ENCODE peak calls at places on chromosomes 3 and 15, in four cellular contexts. B is HL-60, L is K562, C is GM12878. V is an unnamed sample.

GRCh38 chr3:120457827-120458226 is 7.0 kb upstream of the FSTL1 start:
- DNase-seq in C (no peak), B (no peak), L (no peak), V (no peak)

GRCh38 chr3:143384076-143384475 is 264.5 kb downstream of the CHST2 start:
- DNase-seq in B (no peak), C (no peak), L (no peak), V (no peak)

GRCh38 chr3:64859625-64860590 is 172.1 kb upstream of the ADAMTS9 start:
- DNase-seq in B (no peak), C (no peak), L (no peak), V (no peak)

GRCh38 chr3:184175506-184175905 is 851 bp downstream of the AP2M1 start:
- DNase-seq in B (no peak), L (no peak), C (no peak), V (no peak)

GRCh38 chr3:165746874-165747273 is 90.3 kb downstream of the BCHE start:
- DNase-seq in L (no peak), C (no peak), B (no peak), V (no peak)

GRCh38 chr3:150495149-150495548 is 51.1 kb downstream of the SERP1 start:
- DNase-seq in C (no peak), B (no peak), L (peak), V (no peak)

GRCh38 chr3:126618021-126618420 is 36.9 kb downstream of the TXNRD3 start:
- DNase-seq in B (no peak), L (no peak), C (no peak), V (no peak)

GRCh38 chr3:10552631-10552943 is 47.2 kb upstream of the ATP2B2 start:
- DNase-seq in B (peak), C (no peak), L (no peak), V (no peak)

GRCh38 chr15:68852466-68852865 is 31.8 kb upstream of the ANP32A start:
- DNase-seq in B (no peak), C (no peak), L (no peak), V (no peak)

GRCh38 chr3:122681294-122682015 is 816 bp downstream of the PARP14 start:
- DNase-seq in L (no peak), B (no peak), C (no peak), V (no peak)

GRCh38 chr3:46719735-46720271 is 2.1 kb upstream of the PRSS50 start:
- DNase-seq in B (no peak), C (no peak), L (no peak), V (no peak)

GRCh38 chr3:123586966-123587365 is 2.1 kb upstream of the HACD2 start:
- DNase-seq in B (no peak), C (no peak), L (no peak), V (no peak)

GRCh38 chr3:30324587-30324986 is 281.8 kb upstream of the TGFBR2 start:
- DNase-seq in C (no peak), L (no peak), B (no peak), V (no peak)

DNA sequence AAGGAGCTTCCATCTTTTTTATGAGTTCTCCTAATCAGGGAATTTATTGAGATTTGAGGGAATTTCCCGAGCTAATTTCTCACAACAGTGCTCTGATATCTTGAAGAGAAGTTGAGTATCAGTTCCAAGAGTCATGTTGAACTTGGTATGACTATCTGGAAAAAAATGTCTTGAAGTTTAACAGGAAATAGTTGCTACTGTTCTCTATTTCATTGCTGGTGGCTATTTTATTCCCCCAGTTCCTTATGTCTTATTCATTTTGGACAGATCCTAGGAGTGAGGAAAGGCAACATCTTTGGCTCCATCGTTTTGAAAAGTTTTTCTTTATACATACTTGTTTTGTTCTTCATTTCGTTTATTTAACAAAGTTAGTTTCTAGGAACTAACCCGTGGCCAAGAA is 307.8 kb upstream of the AGTR1 start:
- DNase-seq in C (no peak), L (no peak), B (no peak), V (no peak)
- TF ChIP-seq SPI1 in C (no peak), L (no peak), B (no peak), V (no peak)

DNA sequence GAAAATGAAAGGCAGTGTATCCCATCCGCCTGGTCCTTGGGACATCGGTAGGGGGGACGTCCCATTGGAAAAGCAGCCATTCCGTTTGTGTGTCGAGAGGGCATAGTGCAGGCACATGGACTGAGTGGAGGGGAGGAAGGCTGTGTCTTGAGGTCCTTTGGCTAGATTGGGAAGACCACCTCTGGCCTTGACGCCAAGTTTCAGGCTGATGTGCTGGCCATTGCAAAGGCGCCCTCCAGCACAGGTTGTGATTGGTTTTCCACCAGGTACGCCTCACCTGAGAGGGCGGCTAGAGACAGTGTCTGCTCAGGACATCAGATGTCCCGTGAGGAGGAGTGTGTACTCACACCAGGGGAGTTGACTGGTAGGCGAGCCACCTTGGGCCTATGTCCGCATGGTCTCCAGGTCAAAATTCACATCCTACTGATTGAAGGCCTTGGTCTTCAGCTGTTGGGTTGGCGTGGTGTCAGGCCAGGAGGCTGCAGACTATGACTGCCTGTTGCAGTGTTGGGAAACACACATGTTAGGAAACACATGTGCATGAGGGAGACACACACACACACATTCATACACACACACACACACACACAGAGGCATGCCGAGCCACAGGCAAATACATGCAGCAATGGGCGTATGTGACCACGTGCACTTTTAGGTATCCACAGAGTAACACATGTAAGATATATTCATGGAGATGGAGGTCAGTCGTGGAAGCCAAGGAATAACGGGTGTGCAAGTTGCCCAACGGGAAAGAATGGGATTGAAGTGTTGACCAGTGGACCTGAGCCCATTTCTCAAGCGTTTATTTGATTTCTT is 98.4 kb downstream of the SNRPN start:
- DNase-seq in L (no peak), C (no peak), B (no peak), V (no peak)
- TF ChIP-seq SPI1 in L (no peak), C (no peak), B (no peak), V (no peak)

DNA sequence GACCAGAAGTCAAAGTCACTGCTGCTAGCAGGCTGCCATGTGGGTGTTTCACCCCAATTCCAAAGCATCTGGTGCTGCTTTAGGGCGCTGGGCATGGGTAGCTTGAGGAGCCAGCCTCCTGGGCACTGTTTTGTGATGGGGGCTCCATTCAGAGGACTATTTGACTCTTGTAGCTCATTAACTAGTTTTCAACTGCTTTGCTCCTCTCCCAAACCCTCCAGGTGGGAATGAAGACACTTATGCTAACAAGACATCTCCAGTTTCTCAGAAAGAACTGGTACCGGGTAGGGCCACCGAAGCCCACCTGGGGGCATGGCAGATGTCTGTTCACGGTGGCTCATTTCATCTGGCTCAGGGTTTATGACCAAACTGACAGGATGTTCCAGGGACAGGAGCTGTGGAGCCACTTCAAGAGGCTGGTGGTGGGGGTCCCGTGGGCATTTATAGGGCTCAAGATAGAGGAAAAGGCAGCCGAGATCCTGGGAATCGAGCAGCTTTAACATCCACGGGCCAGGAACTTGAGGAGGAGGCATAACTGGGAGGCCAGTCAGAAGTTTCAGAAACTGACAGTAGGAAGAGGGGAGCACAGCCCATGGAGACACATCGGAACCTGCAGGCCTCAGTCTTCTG is 17.7 kb downstream of the AMOTL2 start:
- DNase-seq in L (no peak), B (no peak), C (no peak), V (no peak)
- TF ChIP-seq SPI1 in L (no peak), B (no peak), C (no peak), V (no peak)

GRCh38 chr3:170953229-170953628 is 44.8 kb upstream of the EIF5A2 start:
- DNase-seq in L (peak), B (no peak), C (no peak), V (no peak)
- TF ChIP-seq SPI1 in L (no peak), B (no peak), C (no peak), V (no peak)

DNA sequence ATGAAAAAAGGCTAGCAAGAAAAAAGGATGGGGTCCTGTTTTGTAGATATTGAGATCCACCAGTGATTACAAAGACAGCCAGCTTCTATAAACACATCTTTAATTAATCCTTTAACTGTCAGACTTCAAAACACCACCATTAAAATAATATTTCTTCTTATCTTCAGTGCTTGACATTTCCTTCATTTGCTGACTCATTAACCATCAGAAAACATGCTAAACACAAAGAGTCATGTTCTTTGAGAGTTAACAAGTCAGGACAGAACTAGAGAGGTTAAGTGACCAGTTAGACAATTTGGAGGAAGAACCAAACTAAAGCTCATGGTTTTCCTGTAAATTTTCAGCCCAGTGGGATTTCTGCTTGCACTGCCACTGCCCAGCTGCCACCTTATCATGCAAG is 111.4 kb downstream of the MEIS2 start:
- DNase-seq in B (no peak), C (no peak), L (no peak), V (no peak)
- TF ChIP-seq SPI1 in B (no peak), C (no peak), L (no peak), V (no peak)

GRCh38 chr3:37712918-37713819 is 148.5 kb upstream of the CTDSPL start:
- DNase-seq in B (no peak), L (no peak), C (no peak), V (no peak)
- TF ChIP-seq SPI1 in B (no peak), L (no peak), C (no peak), V (no peak)

GRCh38 chr3:62556121-62556520 is 182.8 kb upstream of the FEZF2 start:
- DNase-seq in B (no peak), C (no peak), L (no peak), V (no peak)

GRCh38 chr3:62557450-62557849 is 184.1 kb upstream of the FEZF2 start:
- DNase-seq in B (no peak), C (no peak), L (no peak), V (no peak)

GRCh38 chr3:62559831-62560445 is 186.6 kb upstream of the FEZF2 start:
- DNase-seq in C (no peak), L (no peak), B (no peak), V (peak)

GRCh38 chr3:62557983-62558382 is 184.6 kb upstream of the FEZF2 start:
- DNase-seq in C (no peak), L (no peak), B (no peak), V (no peak)

DNA sequence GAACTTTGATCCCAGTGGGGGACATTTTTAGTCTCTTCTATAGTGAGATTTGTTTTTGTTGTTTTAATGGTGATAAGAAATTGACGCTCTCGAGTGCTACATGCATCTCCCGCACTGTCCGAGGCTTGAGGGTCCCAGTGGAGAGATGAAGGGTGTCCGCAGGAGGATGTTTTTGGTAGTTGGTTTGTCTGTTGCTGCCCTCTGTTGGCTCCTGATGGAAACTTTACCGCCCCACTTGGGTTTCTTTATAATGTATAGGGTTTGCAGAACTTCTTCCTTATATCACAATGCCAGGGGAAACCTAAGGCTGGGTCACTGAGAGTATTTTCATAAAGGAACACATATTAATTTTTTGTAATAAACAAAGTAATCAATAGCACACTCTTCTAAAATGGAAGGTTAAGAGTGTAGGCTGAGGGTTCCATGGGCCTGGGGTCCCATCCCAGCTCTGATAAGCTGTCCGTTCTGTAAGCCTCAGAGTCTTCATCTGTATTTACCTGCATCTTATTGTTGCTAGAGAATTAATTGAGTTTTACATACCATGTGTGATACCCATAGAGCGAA is 185.3 kb upstream of the FEZF2 start:
- DNase-seq in L (peak), B (no peak), C (no peak), V (peak)
- TF ChIP-seq SPI1 in L (no peak), B (no peak), C (no peak), V (no peak)